ENCODE peak calls at places on chromosomes 13 and 19, in five cellular contexts. One of them, this sample, is unnamed.
A peak's percentile ranks its signal among the peaks of the same experiment; 100 is the strongest.

GRCh38 chr19:21604941-21605548 is 99.6 kb downstream of the ZNF429 start:
- DNase-seq in type B pancreatic cell: no peak
- DNase-seq in gastrocnemius medialis: peak; percentile 28
- DNase-seq in body of pancreas: peak; percentile 67
- DNase-seq in AG10803: no peak
- DNase-seq in this sample: no peak

GRCh38 chr19:41352609-41353465 is 885 bp downstream of the TGFB1 start:
- DNase-seq in type B pancreatic cell: peak; percentile 76
- DNase-seq in gastrocnemius medialis: peak; percentile 35
- DNase-seq in body of pancreas: peak; percentile 65
- DNase-seq in AG10803: peak; percentile 45
- DNase-seq in this sample: peak; percentile 75

GRCh38 chr13:24271611-24272451 is 37.5 kb upstream of the C1QTNF9 start:
- DNase-seq in type B pancreatic cell: no peak
- DNase-seq in gastrocnemius medialis: no peak
- DNase-seq in body of pancreas: peak; percentile 92
- DNase-seq in AG10803: peak; percentile 77
- DNase-seq in this sample: no peak

GRCh38 chr13:98506343-98507059 is 70.4 kb downstream of the STK24 start:
- DNase-seq in type B pancreatic cell: no peak
- DNase-seq in gastrocnemius medialis: no peak
- DNase-seq in body of pancreas: no peak
- DNase-seq in AG10803: no peak
- DNase-seq in this sample: no peak

GRCh38 chr19:12891553-12892021 is 627 bp downstream of the GCDH start:
- DNase-seq in type B pancreatic cell: no peak
- DNase-seq in gastrocnemius medialis: peak; percentile 50
- DNase-seq in body of pancreas: no peak
- DNase-seq in AG10803: no peak
- DNase-seq in this sample: no peak

GRCh38 chr19:1483067-1483978 is 4.3 kb upstream of the C19orf25 start:
- DNase-seq in type B pancreatic cell: no peak
- DNase-seq in gastrocnemius medialis: no peak
- DNase-seq in body of pancreas: no peak
- DNase-seq in AG10803: no peak
- DNase-seq in this sample: no peak

GRCh38 chr19:15467734-15468214 is 3.4 kb upstream of the RASAL3 start:
- DNase-seq in type B pancreatic cell: no peak
- DNase-seq in gastrocnemius medialis: no peak
- DNase-seq in body of pancreas: no peak
- DNase-seq in AG10803: no peak
- DNase-seq in this sample: no peak

GRCh38 chr13:23201870-23202269 is 21.1 kb downstream of the SGCG start:
- DNase-seq in type B pancreatic cell: no peak
- DNase-seq in gastrocnemius medialis: no peak
- DNase-seq in body of pancreas: no peak
- DNase-seq in AG10803: no peak
- DNase-seq in this sample: no peak

GRCh38 chr19:5826531-5827341 is 12.8 kb downstream of the FUT6 start:
- DNase-seq in type B pancreatic cell: no peak
- DNase-seq in gastrocnemius medialis: no peak
- DNase-seq in body of pancreas: peak; percentile 94
- DNase-seq in AG10803: peak; percentile 29
- DNase-seq in this sample: no peak

GRCh38 chr19:46958542-46958941 is 61.1 kb upstream of the NPAS1 start:
- DNase-seq in type B pancreatic cell: no peak
- DNase-seq in gastrocnemius medialis: no peak
- DNase-seq in body of pancreas: no peak
- DNase-seq in AG10803: peak; percentile 96
- DNase-seq in this sample: no peak

GRCh38 chr19:13031917-13032623 is 36.8 kb downstream of the NFIX start:
- DNase-seq in type B pancreatic cell: no peak
- DNase-seq in gastrocnemius medialis: peak; percentile 89
- DNase-seq in body of pancreas: no peak
- DNase-seq in AG10803: peak; percentile 62
- DNase-seq in this sample: no peak

GRCh38 chr19:32519023-32519422 is 62.0 kb upstream of the PDCD5 start:
- DNase-seq in type B pancreatic cell: no peak
- DNase-seq in gastrocnemius medialis: no peak
- DNase-seq in body of pancreas: no peak
- DNase-seq in AG10803: no peak
- DNase-seq in this sample: no peak

GRCh38 chr19:17560205-17560595 is 4.8 kb downstream of the COLGALT1 start:
- DNase-seq in type B pancreatic cell: no peak
- DNase-seq in gastrocnemius medialis: peak; percentile 57
- DNase-seq in body of pancreas: peak; percentile 26
- DNase-seq in AG10803: peak; percentile 89
- DNase-seq in this sample: no peak

GRCh38 chr13:91355099-91355825 is 7.8 kb downstream of the MIR17HG start:
- DNase-seq in type B pancreatic cell: no peak
- DNase-seq in gastrocnemius medialis: no peak
- DNase-seq in body of pancreas: no peak
- DNase-seq in AG10803: no peak
- DNase-seq in this sample: no peak

GRCh38 chr19:43425567-43426392 is 11.1 kb downstream of the TEX101 start:
- DNase-seq in type B pancreatic cell: no peak
- DNase-seq in gastrocnemius medialis: no peak
- DNase-seq in body of pancreas: peak; percentile 71
- DNase-seq in AG10803: peak; percentile 29
- DNase-seq in this sample: no peak
- TF ChIP-seq CTCF in type B pancreatic cell: peak; percentile 55
- TF ChIP-seq CTCF in gastrocnemius medialis: no peak
- TF ChIP-seq CTCF in body of pancreas: peak; percentile 23
- TF ChIP-seq CTCF in AG10803: peak; percentile 64
- TF ChIP-seq CTCF in this sample: no peak

DNA sequence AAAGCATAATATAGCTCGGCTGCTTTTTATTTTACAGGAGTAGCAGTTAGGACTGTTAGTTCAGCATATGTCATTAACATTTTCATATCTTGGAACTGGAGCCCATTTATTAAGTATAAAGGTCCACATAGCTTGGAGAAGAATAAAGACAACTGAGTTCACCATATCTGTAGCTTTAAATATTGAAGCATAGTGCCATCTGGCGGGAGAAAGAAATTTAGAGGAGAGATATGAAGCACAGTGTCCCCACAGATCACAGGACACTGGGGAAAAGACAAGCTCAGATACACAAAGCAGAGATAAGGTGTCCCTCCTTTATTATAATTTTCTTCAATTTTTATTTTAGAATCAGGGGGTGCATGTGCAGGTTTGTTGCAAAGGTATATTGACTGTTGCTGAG is 104.7 kb upstream of the FREM2 start:
- DNase-seq in type B pancreatic cell: no peak
- DNase-seq in gastrocnemius medialis: no peak
- DNase-seq in body of pancreas: peak; percentile 8
- DNase-seq in AG10803: peak; percentile 31
- DNase-seq in this sample: peak; percentile 42
- TF ChIP-seq CTCF in type B pancreatic cell: peak; percentile 78
- TF ChIP-seq CTCF in gastrocnemius medialis: peak; percentile 24
- TF ChIP-seq CTCF in body of pancreas: peak; percentile 53
- TF ChIP-seq CTCF in AG10803: peak; percentile 41
- TF ChIP-seq CTCF in this sample: peak; percentile 36

GRCh38 chr19:28726533-28726932 is 486.4 kb downstream of the UQCRFS1 start:
- DNase-seq in type B pancreatic cell: no peak
- DNase-seq in gastrocnemius medialis: no peak
- DNase-seq in body of pancreas: no peak
- DNase-seq in AG10803: no peak
- DNase-seq in this sample: no peak

GRCh38 chr19:28731577-28731976 is 481.4 kb downstream of the UQCRFS1 start:
- DNase-seq in type B pancreatic cell: no peak
- DNase-seq in gastrocnemius medialis: no peak
- DNase-seq in body of pancreas: no peak
- DNase-seq in AG10803: no peak
- DNase-seq in this sample: no peak

GRCh38 chr19:28727835-28728159 is 485.2 kb downstream of the UQCRFS1 start:
- DNase-seq in type B pancreatic cell: no peak
- DNase-seq in gastrocnemius medialis: no peak
- DNase-seq in body of pancreas: no peak
- DNase-seq in AG10803: no peak
- DNase-seq in this sample: no peak

GRCh38 chr19:28731113-28731512 is 481.8 kb downstream of the UQCRFS1 start:
- DNase-seq in type B pancreatic cell: no peak
- DNase-seq in gastrocnemius medialis: no peak
- DNase-seq in body of pancreas: no peak
- DNase-seq in AG10803: no peak
- DNase-seq in this sample: no peak

DNA sequence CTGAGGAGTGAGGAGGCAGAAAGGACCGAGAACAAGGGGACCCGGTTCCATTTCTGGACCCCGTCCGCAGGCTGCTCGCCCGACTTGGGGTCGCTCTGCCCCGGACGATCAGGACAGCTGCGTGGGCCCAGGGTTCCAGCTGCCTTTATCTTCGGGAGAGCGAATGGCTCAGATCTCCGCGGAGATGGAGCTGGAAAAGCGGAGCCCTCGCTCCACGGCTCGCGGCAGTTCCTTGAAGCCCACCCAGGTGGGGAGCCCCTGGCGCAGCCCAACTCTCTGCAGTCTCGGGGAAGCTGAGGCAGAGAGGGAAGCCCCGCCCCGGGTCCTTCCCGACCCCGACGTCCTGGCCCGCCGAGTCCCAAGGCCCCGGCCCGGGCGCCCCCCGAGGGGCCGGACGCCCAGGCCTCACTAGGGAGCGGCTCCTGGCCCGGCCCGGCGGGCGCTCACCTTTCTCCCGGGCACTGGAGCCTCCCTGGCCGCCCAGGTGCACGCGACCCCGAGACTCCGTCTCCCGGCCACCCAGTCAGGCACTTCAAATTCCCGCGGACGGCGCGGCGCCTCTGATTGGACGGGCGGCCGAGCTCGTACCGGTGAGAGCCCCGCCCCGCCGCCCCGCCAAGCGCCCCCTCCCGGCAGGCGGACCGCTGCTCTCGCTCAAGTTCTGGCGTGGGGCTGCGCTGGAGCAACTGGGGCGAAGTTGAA is 485.7 kb downstream of the UQCRFS1 start:
- DNase-seq in type B pancreatic cell: no peak
- DNase-seq in gastrocnemius medialis: no peak
- DNase-seq in body of pancreas: peak; percentile 52
- DNase-seq in AG10803: no peak
- DNase-seq in this sample: peak; percentile 76
- TF ChIP-seq CTCF in type B pancreatic cell: no peak
- TF ChIP-seq CTCF in gastrocnemius medialis: no peak
- TF ChIP-seq CTCF in body of pancreas: no peak
- TF ChIP-seq CTCF in AG10803: peak; percentile 13
- TF ChIP-seq CTCF in this sample: peak; percentile 41

GRCh38 chr19:4362038-4362828 is 18.9 kb downstream of the MPND start:
- DNase-seq in type B pancreatic cell: no peak
- DNase-seq in gastrocnemius medialis: no peak
- DNase-seq in body of pancreas: no peak
- DNase-seq in AG10803: no peak
- DNase-seq in this sample: no peak

GRCh38 chr19:4361152-4362037 is 18.0 kb downstream of the MPND start:
- DNase-seq in type B pancreatic cell: no peak
- DNase-seq in gastrocnemius medialis: no peak
- DNase-seq in body of pancreas: no peak
- DNase-seq in AG10803: no peak
- DNase-seq in this sample: no peak

GRCh38 chr19:4360081-4360569 is 16.8 kb downstream of the MPND start:
- DNase-seq in type B pancreatic cell: no peak
- DNase-seq in gastrocnemius medialis: no peak
- DNase-seq in body of pancreas: no peak
- DNase-seq in AG10803: no peak
- DNase-seq in this sample: no peak

GRCh38 chr19:4359627-4360000 is 16.3 kb downstream of the MPND start:
- DNase-seq in type B pancreatic cell: no peak
- DNase-seq in gastrocnemius medialis: no peak
- DNase-seq in body of pancreas: no peak
- DNase-seq in AG10803: no peak
- DNase-seq in this sample: no peak

GRCh38 chr19:4360641-4361151 is 17.3 kb downstream of the MPND start:
- DNase-seq in type B pancreatic cell: no peak
- DNase-seq in gastrocnemius medialis: no peak
- DNase-seq in body of pancreas: no peak
- DNase-seq in AG10803: no peak
- DNase-seq in this sample: no peak
- TF ChIP-seq CTCF in type B pancreatic cell: no peak
- TF ChIP-seq CTCF in gastrocnemius medialis: no peak
- TF ChIP-seq CTCF in body of pancreas: no peak
- TF ChIP-seq CTCF in AG10803: no peak
- TF ChIP-seq CTCF in this sample: no peak

DNA sequence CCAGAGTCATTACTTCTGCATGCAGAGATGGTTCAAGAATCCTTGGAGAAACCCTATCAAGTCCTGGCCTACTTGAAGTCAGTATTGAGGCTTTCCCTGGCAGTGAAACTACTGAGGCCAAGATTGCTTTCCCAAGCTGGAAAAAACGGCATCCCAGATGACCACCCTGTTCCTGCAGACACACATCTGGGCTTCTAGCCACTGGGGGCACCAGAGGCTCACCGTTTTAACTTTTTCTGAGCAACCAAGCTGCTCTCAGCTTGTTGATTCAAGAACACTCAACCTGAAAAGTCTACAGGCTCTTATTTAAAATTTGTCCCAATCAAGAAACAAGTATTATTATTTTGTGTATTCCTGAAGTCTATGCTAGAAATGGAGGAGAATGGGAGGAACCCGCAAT is 66.6 kb downstream of the SPRYD7 start:
- DNase-seq in type B pancreatic cell: no peak
- DNase-seq in gastrocnemius medialis: no peak
- DNase-seq in body of pancreas: peak; percentile 22
- DNase-seq in AG10803: peak; percentile 8
- DNase-seq in this sample: peak; percentile 18
- TF ChIP-seq CTCF in type B pancreatic cell: peak; percentile 59
- TF ChIP-seq CTCF in gastrocnemius medialis: no peak
- TF ChIP-seq CTCF in body of pancreas: peak; percentile 19
- TF ChIP-seq CTCF in AG10803: peak; percentile 38
- TF ChIP-seq CTCF in this sample: no peak

GRCh38 chr13:101783554-101783953 is 331.1 kb downstream of the ITGBL1 start:
- DNase-seq in type B pancreatic cell: no peak
- DNase-seq in gastrocnemius medialis: no peak
- DNase-seq in body of pancreas: no peak
- DNase-seq in AG10803: no peak
- DNase-seq in this sample: no peak

GRCh38 chr13:101784313-101784712 is 331.8 kb downstream of the ITGBL1 start:
- DNase-seq in type B pancreatic cell: no peak
- DNase-seq in gastrocnemius medialis: no peak
- DNase-seq in body of pancreas: no peak
- DNase-seq in AG10803: no peak
- DNase-seq in this sample: no peak

DNA sequence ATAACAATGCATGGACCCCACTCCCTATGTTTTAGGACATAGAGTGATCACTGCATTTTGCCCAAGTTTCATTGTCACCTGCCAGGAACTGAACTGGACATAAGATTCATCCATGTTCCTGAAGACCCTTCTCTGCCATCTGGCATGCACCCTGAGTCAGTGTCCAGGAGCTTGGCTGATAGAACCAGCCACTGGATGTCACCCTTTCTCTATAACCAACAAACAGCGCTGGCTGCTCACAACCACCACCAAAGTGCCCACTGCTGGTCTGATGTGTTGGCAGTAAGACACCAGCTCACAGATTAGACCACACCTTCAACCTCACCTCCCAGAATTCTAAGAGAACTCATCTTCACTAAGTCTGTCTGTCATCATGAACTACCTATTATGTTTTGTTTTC is 333.4 kb downstream of the ITGBL1 start:
- DNase-seq in type B pancreatic cell: no peak
- DNase-seq in gastrocnemius medialis: no peak
- DNase-seq in body of pancreas: peak; percentile 24
- DNase-seq in AG10803: peak; percentile 6
- DNase-seq in this sample: peak; percentile 49
- TF ChIP-seq CTCF in type B pancreatic cell: peak; percentile 54
- TF ChIP-seq CTCF in gastrocnemius medialis: no peak
- TF ChIP-seq CTCF in body of pancreas: peak; percentile 5
- TF ChIP-seq CTCF in AG10803: peak; percentile 15
- TF ChIP-seq CTCF in this sample: no peak